ENCODE peak calls at places on chromosome 21, in six cellular contexts. R is GM12878, T is HepG2, O is H1, Q is K562, Y is GM12891. S is an unnamed sample.

GRCh38 chr21:25560151-25560783 is 47.0 kb downstream of the MRPL39 start:
- DNase-seq in O (no peak), R (no peak), Q (no peak), T (no peak), Y (no peak), S (no peak)

GRCh38 chr21:43921602-43921978 is 56.6 kb downstream of the AGPAT3 start:
- DNase-seq in Q (no peak), R (peak; percentile 39), Y (no peak), T (peak; percentile 64), O (no peak), S (no peak)

GRCh38 chr21:45474323-45474950 is 67.8 kb downstream of the SLC19A1 start:
- DNase-seq in T (no peak), Y (no peak), R (no peak), Q (no peak), O (no peak), S (no peak)

GRCh38 chr21:25572895-25573310 is 34.4 kb downstream of the MRPL39 start:
- DNase-seq in Y (no peak), Q (no peak), O (no peak), R (peak; percentile 78), T (no peak), S (no peak)

GRCh38 chr21:46035809-46036695 is 54.5 kb downstream of the COL6A1 start:
- DNase-seq in T (no peak), Q (peak; percentile 7), O (no peak), Y (no peak), R (no peak), S (no peak)

GRCh38 chr21:38920631-38921398 is 115.1 kb downstream of the ETS2 start:
- DNase-seq in T (no peak), R (no peak), Q (no peak), Y (no peak), O (no peak), S (no peak)

GRCh38 chr21:45964649-45965048 is 16.9 kb upstream of the COL6A1 start:
- DNase-seq in Q (no peak), R (no peak), O (no peak), T (no peak), Y (no peak), S (no peak)

GRCh38 chr21:40765771-40766170 is 81.2 kb downstream of the DSCAM start:
- DNase-seq in Y (no peak), T (no peak), R (no peak), Q (no peak), O (no peak), S (no peak)

GRCh38 chr21:33058468-33059318 is 11.2 kb upstream of the OLIG1 start:
- DNase-seq in O (no peak), T (no peak), R (no peak), Q (no peak), Y (no peak), S (no peak)

GRCh38 chr21:27086630-27087029 is 119.7 kb upstream of the ADAMTS5 start:
- DNase-seq in O (no peak), T (no peak), R (no peak), Y (no peak), Q (no peak), S (no peak)

GRCh38 chr21:16942703-16943102 is 570.1 kb upstream of the CXADR start:
- DNase-seq in O (peak; percentile 51), T (peak; percentile 35), Q (no peak), Y (no peak), R (no peak), S (no peak)

GRCh38 chr21:41045534-41046268 is 122.3 kb upstream of the BACE2 start:
- DNase-seq in R (no peak), O (peak; percentile 84), Q (peak; percentile 32), Y (no peak), T (peak; percentile 5), S (no peak)

GRCh38 chr21:17745086-17745485 is 74.1 kb downstream of the C21orf91 start:
- DNase-seq in Q (no peak), R (no peak), O (no peak), Y (no peak), T (no peak), S (no peak)

GRCh38 chr21:42749226-42749625 is 95.8 kb downstream of the PDE9A start:
- DNase-seq in O (no peak), R (no peak), T (no peak), Q (no peak), Y (no peak), S (no peak)

GRCh38 chr21:42748620-42749176 is 95.3 kb downstream of the PDE9A start:
- DNase-seq in Y (no peak), R (no peak), Q (no peak), O (no peak), T (no peak), S (no peak)

GRCh38 chr21:42746593-42747266 is 93.3 kb downstream of the PDE9A start:
- DNase-seq in R (no peak), Q (no peak), O (no peak), Y (no peak), T (no peak), S (no peak)

GRCh38 chr21:42747267-42747701 is 93.9 kb downstream of the PDE9A start:
- DNase-seq in O (no peak), Y (no peak), Q (no peak), T (no peak), R (no peak), S (no peak)

GRCh38 chr21:42747746-42748351 is 94.4 kb downstream of the PDE9A start:
- DNase-seq in Y (no peak), R (no peak), Q (no peak), T (no peak), O (no peak), S (no peak)
- TF ChIP-seq POLR2AphosphoS5 in Y (no peak), R (no peak), Q (no peak), T (no peak), O (no peak), S (no peak)

DNA sequence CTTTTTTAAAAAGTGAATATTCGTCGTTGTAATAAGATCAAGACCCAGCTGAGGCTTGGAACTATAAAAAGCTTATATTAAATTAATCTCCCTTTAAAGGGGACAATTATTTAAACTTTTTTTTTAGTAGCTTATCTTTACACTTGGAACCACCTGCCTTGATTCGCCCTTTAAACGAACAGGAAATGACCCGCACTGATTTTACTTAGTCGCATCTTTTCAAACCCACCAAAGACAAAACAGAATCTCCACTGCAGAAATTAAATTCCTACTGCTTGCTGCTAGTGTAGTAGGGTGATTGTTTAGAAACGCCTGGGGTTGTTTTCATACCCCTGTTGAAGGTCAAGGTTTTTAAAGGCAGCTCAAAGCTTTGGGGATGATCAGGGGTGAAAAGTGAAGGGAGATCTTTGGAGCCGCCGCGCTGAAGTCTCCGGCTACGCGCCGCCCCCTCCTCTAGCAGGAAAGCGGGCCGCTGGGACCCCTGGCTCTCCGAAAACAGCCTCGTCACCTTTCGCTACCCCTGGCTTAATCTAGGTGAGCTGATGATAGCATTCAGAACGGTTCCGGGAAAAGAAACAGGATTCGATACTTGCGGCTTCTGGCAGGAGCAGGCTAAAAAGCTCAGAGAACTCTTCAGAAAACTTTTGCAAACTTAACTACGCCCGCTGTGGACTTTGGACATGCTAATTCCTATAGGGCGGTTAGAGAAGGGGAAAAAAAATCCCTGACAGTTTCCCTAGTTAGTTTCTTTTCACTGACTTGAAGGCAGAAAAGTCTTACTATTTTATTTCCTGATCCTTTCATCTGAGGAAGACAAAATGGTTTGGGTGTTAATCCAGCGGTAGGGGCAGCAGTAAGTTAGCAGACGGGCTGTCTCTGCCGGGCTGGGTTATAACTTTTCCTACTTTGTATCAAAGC is 163.2 kb downstream of the RUNX1 start:
- DNase-seq in Q (no peak), R (no peak), Y (no peak), O (peak; percentile 55), T (peak; percentile 55), S (no peak)
- TF ChIP-seq POLR2A in Q (no peak), R (no peak), Y (no peak), O (no peak), T (no peak), S (no peak)

DNA sequence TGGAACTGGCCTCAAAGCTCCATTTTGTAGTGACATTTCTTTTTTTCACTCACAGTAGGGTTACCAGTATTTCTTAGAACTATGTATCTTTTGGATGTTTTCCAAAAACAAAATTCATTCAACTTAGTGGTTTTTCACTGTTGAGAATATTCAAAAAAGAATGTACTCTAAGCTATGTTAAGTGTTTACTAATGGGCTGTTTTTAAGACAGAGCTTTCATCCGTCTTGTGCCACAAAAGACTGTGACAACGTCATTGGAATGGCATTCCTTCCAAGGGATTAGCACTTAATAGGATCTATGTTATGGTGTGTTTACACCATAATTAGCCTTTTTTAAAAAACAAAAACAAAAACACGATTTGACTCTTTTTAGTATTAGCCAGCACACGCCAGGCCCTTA is 66.8 kb downstream of the TTC3 start:
- DNase-seq in Q (no peak), O (no peak), Y (no peak), T (no peak), R (no peak), S (no peak)
- TF ChIP-seq TAF1 in Q (no peak), O (no peak), Y (no peak), T (no peak), R (no peak), S (no peak)

GRCh38 chr21:29172282-29172681 is 41.8 kb downstream of the MAP3K7CL start:
- DNase-seq in Q (no peak), T (no peak), Y (no peak), O (no peak), R (no peak), S (no peak)

GRCh38 chr21:29177800-29178199 is 47.4 kb downstream of the MAP3K7CL start:
- DNase-seq in Q (no peak), T (no peak), O (no peak), R (no peak), Y (no peak), S (no peak)

GRCh38 chr21:29176721-29177120 is 46.3 kb downstream of the MAP3K7CL start:
- DNase-seq in O (no peak), Q (no peak), R (no peak), Y (no peak), T (no peak), S (no peak)

GRCh38 chr21:29174607-29175013 is 44.2 kb downstream of the MAP3K7CL start:
- DNase-seq in R (no peak), Y (no peak), O (no peak), Q (no peak), T (no peak), S (no peak)

GRCh38 chr21:29175408-29176147 is 45.1 kb downstream of the MAP3K7CL start:
- DNase-seq in Y (no peak), T (peak; percentile 77), O (no peak), Q (no peak), R (no peak), S (no peak)
- TF ChIP-seq POLR2AphosphoS5 in Y (no peak), T (no peak), O (no peak), Q (no peak), R (no peak), S (no peak)